ENCODE peak calls at places on chromosome 20, in seven cellular contexts. One of them, this sample, is unnamed.

GRCh38 chr20:62617711-62618483 is 24.4 kb upstream of the SLCO4A1 start:
- DNase-seq in SJSA1: peak
- DNase-seq in mucosa of gallbladder: no peak
- DNase-seq in activated T-cell treated with anti-CD3 and anti-CD28 coated beads, Interleukin-2, amount 50 U/mL, for 48 hours: peak
- DNase-seq in globus pallidus: no peak
- DNase-seq in sigmoid colon: peak
- DNase-seq in germinal center: peak
- DNase-seq in this sample: no peak

GRCh38 chr20:58515240-58516212 is at the start of gene APCDD1L:
- DNase-seq in SJSA1: peak
- DNase-seq in mucosa of gallbladder: no peak
- DNase-seq in activated T-cell treated with anti-CD3 and anti-CD28 coated beads, Interleukin-2, amount 50 U/mL, for 48 hours: no peak
- DNase-seq in globus pallidus: no peak
- DNase-seq in sigmoid colon: peak
- DNase-seq in germinal center: no peak
- DNase-seq in this sample: no peak

GRCh38 chr20:3046677-3047462 is 1.0 kb downstream of the MRPS26 start:
- DNase-seq in SJSA1: no peak
- DNase-seq in mucosa of gallbladder: no peak
- DNase-seq in activated T-cell treated with anti-CD3 and anti-CD28 coated beads, Interleukin-2, amount 50 U/mL, for 48 hours: no peak
- DNase-seq in globus pallidus: no peak
- DNase-seq in sigmoid colon: no peak
- DNase-seq in germinal center: peak
- DNase-seq in this sample: peak

GRCh38 chr20:37922016-37922415 is 19.1 kb downstream of the VSTM2L start:
- DNase-seq in SJSA1: no peak
- DNase-seq in mucosa of gallbladder: no peak
- DNase-seq in activated T-cell treated with anti-CD3 and anti-CD28 coated beads, Interleukin-2, amount 50 U/mL, for 48 hours: peak
- DNase-seq in globus pallidus: no peak
- DNase-seq in sigmoid colon: no peak
- DNase-seq in germinal center: no peak
- DNase-seq in this sample: no peak

GRCh38 chr20:47792021-47792618 is 6.8 kb upstream of the SULF2 start:
- DNase-seq in SJSA1: peak
- DNase-seq in mucosa of gallbladder: peak
- DNase-seq in activated T-cell treated with anti-CD3 and anti-CD28 coated beads, Interleukin-2, amount 50 U/mL, for 48 hours: no peak
- DNase-seq in globus pallidus: no peak
- DNase-seq in sigmoid colon: peak
- DNase-seq in germinal center: no peak
- DNase-seq in this sample: no peak

GRCh38 chr20:11372831-11373230 is 544.9 kb upstream of the BTBD3 start:
- DNase-seq in SJSA1: no peak
- DNase-seq in mucosa of gallbladder: no peak
- DNase-seq in activated T-cell treated with anti-CD3 and anti-CD28 coated beads, Interleukin-2, amount 50 U/mL, for 48 hours: no peak
- DNase-seq in globus pallidus: no peak
- DNase-seq in sigmoid colon: no peak
- DNase-seq in germinal center: no peak
- DNase-seq in this sample: no peak

GRCh38 chr20:61666471-61666832 is 399.2 kb downstream of the TAF4 start:
- DNase-seq in SJSA1: no peak
- DNase-seq in mucosa of gallbladder: no peak
- DNase-seq in activated T-cell treated with anti-CD3 and anti-CD28 coated beads, Interleukin-2, amount 50 U/mL, for 48 hours: no peak
- DNase-seq in globus pallidus: no peak
- DNase-seq in sigmoid colon: no peak
- DNase-seq in germinal center: no peak
- DNase-seq in this sample: no peak

GRCh38 chr20:17835240-17835940 is 133.2 kb downstream of the SNX5 start:
- DNase-seq in SJSA1: peak
- DNase-seq in mucosa of gallbladder: peak
- DNase-seq in activated T-cell treated with anti-CD3 and anti-CD28 coated beads, Interleukin-2, amount 50 U/mL, for 48 hours: no peak
- DNase-seq in globus pallidus: no peak
- DNase-seq in sigmoid colon: peak
- DNase-seq in germinal center: no peak
- DNase-seq in this sample: no peak

GRCh38 chr20:44594730-44595129 is 12.4 kb downstream of the PKIG start:
- DNase-seq in SJSA1: peak
- DNase-seq in mucosa of gallbladder: no peak
- DNase-seq in activated T-cell treated with anti-CD3 and anti-CD28 coated beads, Interleukin-2, amount 50 U/mL, for 48 hours: no peak
- DNase-seq in globus pallidus: no peak
- DNase-seq in sigmoid colon: no peak
- DNase-seq in germinal center: no peak
- DNase-seq in this sample: no peak

GRCh38 chr20:19658137-19658536 is 99.9 kb upstream of the RIN2 start:
- DNase-seq in SJSA1: no peak
- DNase-seq in mucosa of gallbladder: no peak
- DNase-seq in activated T-cell treated with anti-CD3 and anti-CD28 coated beads, Interleukin-2, amount 50 U/mL, for 48 hours: no peak
- DNase-seq in globus pallidus: no peak
- DNase-seq in sigmoid colon: no peak
- DNase-seq in germinal center: peak
- DNase-seq in this sample: no peak

GRCh38 chr20:48359692-48360337 is 468.0 kb downstream of the PREX1 start:
- DNase-seq in SJSA1: no peak
- DNase-seq in mucosa of gallbladder: no peak
- DNase-seq in activated T-cell treated with anti-CD3 and anti-CD28 coated beads, Interleukin-2, amount 50 U/mL, for 48 hours: no peak
- DNase-seq in globus pallidus: no peak
- DNase-seq in sigmoid colon: no peak
- DNase-seq in germinal center: peak
- DNase-seq in this sample: no peak

GRCh38 chr20:57660510-57661199 is 40.4 kb upstream of the ZBP1 start:
- DNase-seq in SJSA1: no peak
- DNase-seq in mucosa of gallbladder: no peak
- DNase-seq in activated T-cell treated with anti-CD3 and anti-CD28 coated beads, Interleukin-2, amount 50 U/mL, for 48 hours: no peak
- DNase-seq in globus pallidus: no peak
- DNase-seq in sigmoid colon: peak
- DNase-seq in germinal center: no peak
- DNase-seq in this sample: no peak

GRCh38 chr20:37407573-37408002 is 61.6 kb downstream of the SRC start:
- DNase-seq in SJSA1: no peak
- DNase-seq in mucosa of gallbladder: no peak
- DNase-seq in activated T-cell treated with anti-CD3 and anti-CD28 coated beads, Interleukin-2, amount 50 U/mL, for 48 hours: no peak
- DNase-seq in globus pallidus: no peak
- DNase-seq in sigmoid colon: peak
- DNase-seq in germinal center: no peak
- DNase-seq in this sample: no peak

GRCh38 chr20:51586005-51586440 is 43.5 kb upstream of the NFATC2 start:
- DNase-seq in SJSA1: peak
- DNase-seq in mucosa of gallbladder: no peak
- DNase-seq in activated T-cell treated with anti-CD3 and anti-CD28 coated beads, Interleukin-2, amount 50 U/mL, for 48 hours: no peak
- DNase-seq in globus pallidus: no peak
- DNase-seq in sigmoid colon: no peak
- DNase-seq in germinal center: no peak
- DNase-seq in this sample: no peak

GRCh38 chr20:53643031-53643832 is 49.6 kb upstream of the ZNF217 start:
- DNase-seq in SJSA1: peak
- DNase-seq in mucosa of gallbladder: peak
- DNase-seq in activated T-cell treated with anti-CD3 and anti-CD28 coated beads, Interleukin-2, amount 50 U/mL, for 48 hours: peak
- DNase-seq in globus pallidus: no peak
- DNase-seq in sigmoid colon: no peak
- DNase-seq in germinal center: peak
- DNase-seq in this sample: no peak

GRCh38 chr20:11791316-11792228 is 126.1 kb upstream of the BTBD3 start:
- DNase-seq in SJSA1: no peak
- DNase-seq in mucosa of gallbladder: no peak
- DNase-seq in activated T-cell treated with anti-CD3 and anti-CD28 coated beads, Interleukin-2, amount 50 U/mL, for 48 hours: no peak
- DNase-seq in globus pallidus: no peak
- DNase-seq in sigmoid colon: no peak
- DNase-seq in germinal center: no peak
- DNase-seq in this sample: no peak

GRCh38 chr20:34974246-34974645 is 18.6 kb downstream of the MYH7B start:
- DNase-seq in SJSA1: no peak
- DNase-seq in mucosa of gallbladder: no peak
- DNase-seq in activated T-cell treated with anti-CD3 and anti-CD28 coated beads, Interleukin-2, amount 50 U/mL, for 48 hours: no peak
- DNase-seq in globus pallidus: no peak
- DNase-seq in sigmoid colon: no peak
- DNase-seq in germinal center: no peak
- DNase-seq in this sample: no peak

GRCh38 chr20:50824137-50824536 is 29.3 kb downstream of the BCAS4 start:
- DNase-seq in SJSA1: no peak
- DNase-seq in mucosa of gallbladder: peak
- DNase-seq in activated T-cell treated with anti-CD3 and anti-CD28 coated beads, Interleukin-2, amount 50 U/mL, for 48 hours: no peak
- DNase-seq in globus pallidus: no peak
- DNase-seq in sigmoid colon: peak
- DNase-seq in germinal center: no peak
- DNase-seq in this sample: no peak

GRCh38 chr20:10671221-10671849 is 2.5 kb downstream of the JAG1 start:
- DNase-seq in SJSA1: peak
- DNase-seq in mucosa of gallbladder: peak
- DNase-seq in activated T-cell treated with anti-CD3 and anti-CD28 coated beads, Interleukin-2, amount 50 U/mL, for 48 hours: peak
- DNase-seq in globus pallidus: peak
- DNase-seq in sigmoid colon: peak
- DNase-seq in germinal center: peak
- DNase-seq in this sample: no peak

GRCh38 chr20:1333462-1334369 is 4.8 kb upstream of the SDCBP2 start:
- DNase-seq in SJSA1: peak
- DNase-seq in mucosa of gallbladder: no peak
- DNase-seq in activated T-cell treated with anti-CD3 and anti-CD28 coated beads, Interleukin-2, amount 50 U/mL, for 48 hours: no peak
- DNase-seq in globus pallidus: no peak
- DNase-seq in sigmoid colon: no peak
- DNase-seq in germinal center: no peak
- DNase-seq in this sample: no peak

GRCh38 chr20:19048898-19049889 is 163.2 kb upstream of the SLC24A3 start:
- DNase-seq in SJSA1: no peak
- DNase-seq in mucosa of gallbladder: no peak
- DNase-seq in activated T-cell treated with anti-CD3 and anti-CD28 coated beads, Interleukin-2, amount 50 U/mL, for 48 hours: no peak
- DNase-seq in globus pallidus: no peak
- DNase-seq in sigmoid colon: peak
- DNase-seq in germinal center: no peak
- DNase-seq in this sample: no peak

GRCh38 chr20:37567671-37568588 is 40.3 kb upstream of the BLCAP start:
- DNase-seq in SJSA1: peak
- DNase-seq in mucosa of gallbladder: no peak
- DNase-seq in activated T-cell treated with anti-CD3 and anti-CD28 coated beads, Interleukin-2, amount 50 U/mL, for 48 hours: no peak
- DNase-seq in globus pallidus: no peak
- DNase-seq in sigmoid colon: no peak
- DNase-seq in germinal center: no peak
- DNase-seq in this sample: no peak

GRCh38 chr20:24033151-24033550 is 44.6 kb upstream of the GGTLC1 start:
- DNase-seq in SJSA1: no peak
- DNase-seq in mucosa of gallbladder: no peak
- DNase-seq in activated T-cell treated with anti-CD3 and anti-CD28 coated beads, Interleukin-2, amount 50 U/mL, for 48 hours: no peak
- DNase-seq in globus pallidus: no peak
- DNase-seq in sigmoid colon: no peak
- DNase-seq in germinal center: no peak
- DNase-seq in this sample: no peak

GRCh38 chr20:15005300-15005986 is 668.0 kb upstream of the FLRT3 start:
- DNase-seq in SJSA1: no peak
- DNase-seq in mucosa of gallbladder: no peak
- DNase-seq in activated T-cell treated with anti-CD3 and anti-CD28 coated beads, Interleukin-2, amount 50 U/mL, for 48 hours: no peak
- DNase-seq in globus pallidus: no peak
- DNase-seq in sigmoid colon: no peak
- DNase-seq in germinal center: no peak
- DNase-seq in this sample: no peak

GRCh38 chr20:45041464-45042337 is 59.2 kb downstream of the KCNS1 start:
- DNase-seq in SJSA1: no peak
- DNase-seq in mucosa of gallbladder: no peak
- DNase-seq in activated T-cell treated with anti-CD3 and anti-CD28 coated beads, Interleukin-2, amount 50 U/mL, for 48 hours: no peak
- DNase-seq in globus pallidus: no peak
- DNase-seq in sigmoid colon: no peak
- DNase-seq in germinal center: no peak
- DNase-seq in this sample: no peak

GRCh38 chr20:8265588-8265987 is 133.5 kb downstream of the PLCB1 start:
- DNase-seq in SJSA1: no peak
- DNase-seq in mucosa of gallbladder: no peak
- DNase-seq in activated T-cell treated with anti-CD3 and anti-CD28 coated beads, Interleukin-2, amount 50 U/mL, for 48 hours: no peak
- DNase-seq in globus pallidus: no peak
- DNase-seq in sigmoid colon: no peak
- DNase-seq in germinal center: no peak
- DNase-seq in this sample: no peak

GRCh38 chr20:1326031-1326930 is 2.7 kb downstream of the SDCBP2 start:
- DNase-seq in SJSA1: no peak
- DNase-seq in mucosa of gallbladder: peak
- DNase-seq in activated T-cell treated with anti-CD3 and anti-CD28 coated beads, Interleukin-2, amount 50 U/mL, for 48 hours: peak
- DNase-seq in globus pallidus: no peak
- DNase-seq in sigmoid colon: peak
- DNase-seq in germinal center: no peak
- DNase-seq in this sample: no peak

GRCh38 chr20:1330075-1330830 is 1.3 kb upstream of the SDCBP2 start:
- DNase-seq in SJSA1: peak
- DNase-seq in mucosa of gallbladder: peak
- DNase-seq in activated T-cell treated with anti-CD3 and anti-CD28 coated beads, Interleukin-2, amount 50 U/mL, for 48 hours: peak
- DNase-seq in globus pallidus: peak
- DNase-seq in sigmoid colon: peak
- DNase-seq in germinal center: no peak
- DNase-seq in this sample: peak

GRCh38 chr20:33985830-33986229 is 7.9 kb upstream of the RALY start:
- DNase-seq in SJSA1: no peak
- DNase-seq in mucosa of gallbladder: no peak
- DNase-seq in activated T-cell treated with anti-CD3 and anti-CD28 coated beads, Interleukin-2, amount 50 U/mL, for 48 hours: no peak
- DNase-seq in globus pallidus: no peak
- DNase-seq in sigmoid colon: no peak
- DNase-seq in germinal center: no peak
- DNase-seq in this sample: no peak